ENCODE peak calls at places on chromosomes 11 and 22, in five cellular contexts. G, F, I, L and V are unnamed samples.

GRCh38 chr11:96388891-96389603 is 665 bp downstream of the CCDC82 start:
- DNase-seq in F (peak), G (no peak), I (peak), L (no peak), V (no peak)

GRCh38 chr11:109041876-109042275 is 377.0 kb downstream of the DDX10 start:
- DNase-seq in I (no peak), G (no peak), L (no peak), F (no peak), V (no peak)

GRCh38 chr11:1693327-1694063 is 3.5 kb upstream of the KRTAP5-6 start:
- DNase-seq in L (peak), I (peak), F (peak), G (peak), V (peak)

GRCh38 chr22:44926491-44927415 is 83.1 kb downstream of the PHF21B start:
- DNase-seq in F (no peak), I (no peak), G (no peak), L (no peak), V (no peak)

GRCh38 chr11:60891103-60891741 is 15.2 kb downstream of the PRPF19 start:
- DNase-seq in L (no peak), F (no peak), G (no peak), I (no peak), V (no peak)

GRCh38 chr11:111081021-111081511 is 164.5 kb upstream of the POU2AF2 start:
- DNase-seq in G (no peak), F (peak), I (no peak), L (no peak), V (peak)

GRCh38 chr11:70207531-70208131 is 4.5 kb downstream of the FADD start:
- DNase-seq in I (no peak), G (no peak), L (no peak), F (no peak), V (no peak)

GRCh38 chr11:117884994-117885393 is 8.5 kb upstream of the FXYD6 start:
- DNase-seq in I (no peak), G (no peak), F (no peak), L (no peak), V (no peak)

GRCh38 chr11:32615422-32615821 is 31.8 kb downstream of the EIF3M start:
- DNase-seq in G (no peak), L (no peak), F (no peak), I (no peak), V (no peak)

GRCh38 chr22:46060292-46061123 is 83.5 kb upstream of the WNT7B start:
- DNase-seq in G (no peak), F (no peak), L (no peak), I (no peak), V (no peak)